ENCODE peak calls at places on chromosomes 5 and 9, in four cellular contexts. V, P, E and K are unnamed samples.

GRCh38 chr9:16028516-16028915 is 475.7 kb downstream of the CCDC171 start:
- DNase-seq in V (peak; percentile 56), P (no peak), E (no peak), K (peak; percentile 52)

GRCh38 chr5:115179959-115180709 is 10.4 kb upstream of the TRIM36 start:
- DNase-seq in V (peak; percentile 47), P (no peak), E (peak; percentile 12), K (peak; percentile 83)

GRCh38 chr9:107944387-107944786 is 454.8 kb upstream of the KLF4 start:
- DNase-seq in V (no peak), P (no peak), E (no peak), K (no peak)

GRCh38 chr5:124408738-124409453 is 337.5 kb downstream of the ZNF608 start:
- DNase-seq in V (peak; percentile 24), P (no peak), E (peak; percentile 79), K (no peak)

GRCh38 chr9:116365056-116365471 is 211.5 kb downstream of the PAPPA start:
- DNase-seq in V (peak; percentile 83), P (no peak), E (peak; percentile 61), K (peak; percentile 94)

GRCh38 chr9:94906181-94906580 is 179.7 kb downstream of the AOPEP start:
- DNase-seq in V (no peak), P (no peak), E (no peak), K (no peak)

GRCh38 chr9:31674264-31674663 is 710.2 kb upstream of the ACO1 start:
- DNase-seq in V (peak; percentile 1), P (no peak), E (peak; percentile 6), K (no peak)

GRCh38 chr5:135615171-135615570 is 36.4 kb upstream of the CXCL14 start:
- DNase-seq in V (no peak), P (no peak), E (no peak), K (no peak)

GRCh38 chr5:140221697-140222223 is 46.8 kb downstream of the CYSTM1 start:
- DNase-seq in V (peak; percentile 93), P (no peak), E (peak; percentile 83), K (peak; percentile 69)

DNA sequence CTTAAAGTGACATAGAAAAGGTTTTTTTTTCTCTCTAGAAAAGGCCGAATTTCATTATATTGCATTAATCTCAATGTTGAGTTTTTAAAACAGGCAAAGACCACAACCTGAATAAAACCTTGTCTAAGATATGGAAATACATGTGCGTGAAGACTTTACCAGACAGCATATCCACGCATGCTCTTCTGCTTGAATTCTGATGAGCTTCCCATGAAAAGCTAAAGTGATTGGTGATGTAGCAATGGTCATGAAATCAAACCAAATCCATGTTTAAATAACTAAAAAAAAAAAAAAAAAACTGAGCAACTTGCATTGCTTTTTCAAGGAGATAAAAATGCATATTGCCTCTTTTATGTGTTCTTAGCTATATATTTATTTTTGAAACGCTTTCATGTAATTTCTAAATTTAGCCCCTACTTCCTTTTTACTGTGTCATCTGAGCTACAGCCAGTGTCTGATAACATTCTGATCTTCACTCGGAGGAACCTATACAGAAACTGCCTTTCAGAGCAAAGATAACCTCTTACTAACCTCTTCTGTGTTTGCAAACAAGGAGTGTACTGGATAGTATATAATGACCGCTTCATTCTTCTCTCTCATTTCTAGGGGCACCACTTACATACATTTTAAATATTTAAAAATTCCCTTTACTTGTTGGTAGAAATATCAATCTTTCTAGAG is 179.1 kb upstream of the GNA14 start:
- DNase-seq in V (no peak), P (peak; percentile 21), E (no peak), K (no peak)
- H3K4me2 ChIP-seq in V (no peak overlapping the region), P (peak overlapping the region; percentile 39), E (peak overlapping the region; percentile 15), K (peak overlapping the region; percentile 22)

GRCh38 chr9:97503862-97504210 is 2.4 kb downstream of the TMOD1 start:
- DNase-seq in V (no peak), P (no peak), E (no peak), K (peak; percentile 50)

GRCh38 chr9:97501177-97501971 is at the start of gene TMOD1:
- DNase-seq in V (peak; percentile 66), P (no peak), E (peak; percentile 6), K (peak; percentile 98)

GRCh38 chr9:97501972-97502221 is 431 bp downstream of the TMOD1 start:
- DNase-seq in V (no peak), P (no peak), E (no peak), K (no peak)

GRCh38 chr9:97502984-97503861 is 1.8 kb downstream of the TMOD1 start:
- DNase-seq in V (no peak), P (no peak), E (no peak), K (peak; percentile 83)

DNA sequence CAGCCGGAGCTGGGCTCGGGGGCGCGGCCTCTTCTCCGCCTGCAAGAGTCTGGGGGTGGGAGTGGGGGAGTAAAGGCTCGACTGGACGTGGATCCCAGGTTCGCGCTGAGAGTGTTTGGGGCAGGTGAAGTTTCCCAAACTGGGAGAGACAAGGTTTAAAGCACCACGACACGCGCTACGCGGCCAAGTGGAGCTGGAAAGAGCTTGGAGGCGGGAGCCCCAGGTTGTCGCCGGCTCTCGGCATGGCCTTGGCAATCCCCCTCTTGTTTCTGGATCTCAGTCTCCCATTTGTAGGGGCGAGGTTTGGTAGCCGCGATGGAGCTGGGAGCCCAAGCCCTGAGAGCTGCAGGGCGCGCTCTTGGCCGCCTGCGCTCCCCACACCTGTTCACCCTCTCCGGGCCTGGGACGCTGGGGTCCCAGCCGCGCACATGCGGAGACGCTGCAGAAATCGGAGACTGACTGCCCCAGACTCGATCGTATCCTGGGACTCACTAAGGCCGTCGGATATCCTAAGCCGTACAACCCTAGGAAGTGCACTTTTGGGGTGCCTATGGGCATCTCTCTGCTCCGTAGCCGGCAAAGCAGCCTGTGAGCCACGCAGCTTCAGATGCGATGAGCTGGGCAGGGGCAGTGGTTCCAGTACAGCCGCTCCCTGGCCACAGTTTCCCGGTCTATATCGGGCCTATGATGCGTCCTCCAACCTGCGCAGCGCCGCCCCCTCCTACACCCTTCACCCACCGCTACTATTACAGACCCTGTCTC is 937 bp downstream of the TMOD1 start:
- DNase-seq in V (no peak), P (no peak), E (no peak), K (peak; percentile 87)
- H3K27ac ChIP-seq in V (no peak overlapping the region), P (peak overlapping the region; percentile 70), E (no peak overlapping the region), K (no peak overlapping the region)

GRCh38 chr5:37738865-37739488 is 100.9 kb downstream of the GDNF start:
- DNase-seq in V (no peak), P (no peak), E (no peak), K (no peak)
- H3K4me2 ChIP-seq in V (peak overlapping the region; percentile 78), P (no peak overlapping the region), E (peak overlapping the region; percentile 73), K (peak overlapping the region; percentile 67)

DNA sequence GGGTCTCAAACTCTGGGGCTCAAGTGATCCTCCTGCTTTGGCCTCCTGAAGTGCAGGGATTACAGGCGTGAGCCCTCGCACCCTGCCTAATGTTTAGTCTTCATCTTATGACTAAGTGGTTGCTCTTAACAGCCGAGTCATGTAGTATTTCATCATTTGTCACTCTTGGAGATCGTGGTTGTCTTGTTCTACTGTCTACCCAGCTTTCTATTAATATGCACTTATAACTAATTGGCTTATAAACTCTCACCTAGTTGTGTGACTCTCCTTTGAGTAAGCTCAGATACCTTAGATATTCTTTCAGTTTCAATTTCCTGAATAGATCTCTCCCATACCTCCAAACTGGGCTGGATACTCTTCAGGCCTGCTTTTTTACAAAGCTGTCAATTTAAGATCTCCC is 19.9 kb downstream of the SLC44A1 start:
- DNase-seq in V (peak; percentile 49), P (no peak), E (no peak), K (no peak)
- H3K27ac ChIP-seq in V (peak overlapping the region; percentile 26), P (peak overlapping the region; percentile 10), E (no peak overlapping the region), K (no peak overlapping the region)